ENCODE peak calls at places on chromosome 16, in nine cellular contexts. U is BJ; W is cardiac muscle cell; Z is esophagus squamous epithelium; N is uterus; M is progenitor cell of endocrine pancreas; A is glutamatergic neuron; D is activated CD8-positive, alpha-beta T cell treated with anti-CD3 and anti-CD28 coated beads for 36 hours; F is LNCaP clone FGC. G is an unnamed sample.
A peak's percentile ranks its signal among the peaks of the same experiment; 100 is the strongest.

GRCh38 chr16:80384862-80385261 is 155.9 kb upstream of the DYNLRB2 start:
- DNase-seq in D (no peak), U (no peak), N (no peak), Z (no peak), M (no peak), W (no peak), A (no peak), F (no peak), G (no peak)

GRCh38 chr16:89052824-89053724 is 40.6 kb upstream of the ACSF3 start:
- DNase-seq in N (no peak), M (no peak), A (no peak), U (no peak), Z (no peak), W (no peak), D (no peak), F (peak; percentile 47), G (no peak)

GRCh38 chr16:2842340-2843000 is 12.4 kb downstream of the ZG16B start:
- DNase-seq in Z (no peak), F (no peak), M (no peak), W (peak; percentile 54), N (no peak), D (peak; percentile 89), A (no peak), U (no peak), G (peak; percentile 59)

GRCh38 chr16:728890-729744 is 2.2 kb downstream of the HAGHL start:
- DNase-seq in D (no peak), N (no peak), W (no peak), F (no peak), M (no peak), Z (no peak), A (no peak), U (no peak), G (no peak)

GRCh38 chr16:84478172-84478948 is 26.1 kb downstream of the MEAK7 start:
- DNase-seq in D (no peak), Z (no peak), N (no peak), W (peak; percentile 15), M (no peak), F (no peak), U (peak; percentile 60), A (no peak), G (no peak)

GRCh38 chr16:77775911-77776909 is 12.2 kb upstream of the VAT1L start:
- DNase-seq in A (no peak), U (no peak), D (no peak), F (no peak), M (no peak), N (no peak), Z (no peak), W (no peak), G (no peak)

GRCh38 chr16:75250089-75250808 is 1.2 kb downstream of the BCAR1 start:
- DNase-seq in A (no peak), Z (no peak), M (no peak), D (no peak), N (peak; percentile 24), U (no peak), F (no peak), W (no peak), G (peak; percentile 30)

GRCh38 chr16:70681382-70682238 is 4.2 kb downstream of the MTSS2 start:
- DNase-seq in N (no peak), D (no peak), F (no peak), A (peak; percentile 14), U (no peak), Z (no peak), M (no peak), W (no peak), G (no peak)

GRCh38 chr16:31700200-31700529 is 172.5 kb downstream of the AHSP start:
- DNase-seq in F (no peak), Z (no peak), D (no peak), M (no peak), A (no peak), U (no peak), W (no peak), N (no peak), G (no peak)

GRCh38 chr16:73878616-73879015 is 418.0 kb upstream of the PSMD7 start:
- DNase-seq in M (no peak), A (no peak), N (no peak), Z (no peak), U (peak; percentile 32), W (peak; percentile 82), F (peak; percentile 51), D (no peak), G (peak; percentile 7)

GRCh38 chr16:20001856-20002707 is 71.6 kb downstream of the GPR139 start:
- DNase-seq in A (peak; percentile 19), F (no peak), W (no peak), M (no peak), D (no peak), Z (no peak), N (no peak), U (no peak), G (no peak)

GRCh38 chr16:74186589-74186988 is 110.0 kb upstream of the PSMD7 start:
- DNase-seq in W (peak; percentile 29), M (no peak), U (peak; percentile 2), Z (no peak), F (no peak), D (no peak), A (no peak), N (no peak), G (no peak)

GRCh38 chr16:57608462-57609113 is 19.8 kb upstream of the ADGRG1 start:
- DNase-seq in U (no peak), Z (no peak), A (no peak), N (no peak), M (no peak), D (peak; percentile 1), F (no peak), W (no peak), G (no peak)

GRCh38 chr16:57610611-57611010 is 17.8 kb upstream of the ADGRG1 start:
- DNase-seq in F (no peak), U (no peak), M (no peak), D (no peak), A (no peak), W (no peak), N (no peak), Z (no peak), G (no peak)

GRCh38 chr16:57607676-57608461 is 20.6 kb upstream of the ADGRG1 start:
- DNase-seq in W (no peak), U (no peak), A (no peak), Z (no peak), M (no peak), D (peak; percentile 1), F (no peak), N (no peak), G (no peak)

GRCh38 chr16:57611184-57611583 is 17.2 kb upstream of the ADGRG1 start:
- DNase-seq in Z (no peak), A (no peak), D (no peak), W (peak; percentile 31), N (no peak), M (no peak), F (no peak), U (no peak), G (no peak)

GRCh38 chr16:57609541-57610401 is 18.7 kb upstream of the ADGRG1 start:
- DNase-seq in M (no peak), N (no peak), Z (no peak), W (peak; percentile 59), U (no peak), D (peak; percentile 95), F (no peak), A (no peak), G (no peak)
- TF ChIP-seq CTCF in M (no peak), N (no peak), Z (no peak), W (peak; percentile 28), U (no peak), D (no peak), F (no peak), A (no peak), G (no peak)

GRCh38 chr16:4693296-4693955 is at the start of gene NUDT16L1:
- DNase-seq in D (peak; percentile 97), N (peak; percentile 93), Z (peak; percentile 86), U (peak; percentile 70), A (peak; percentile 98), F (peak; percentile 81), M (peak; percentile 96), W (peak; percentile 97), G (peak; percentile 96)
- TF ChIP-seq CTCF in D (no peak), N (peak; percentile 39), Z (peak; percentile 34), U (no peak), A (no peak), F (no peak), M (peak; percentile 35), W (peak; percentile 3), G (no peak)

DNA sequence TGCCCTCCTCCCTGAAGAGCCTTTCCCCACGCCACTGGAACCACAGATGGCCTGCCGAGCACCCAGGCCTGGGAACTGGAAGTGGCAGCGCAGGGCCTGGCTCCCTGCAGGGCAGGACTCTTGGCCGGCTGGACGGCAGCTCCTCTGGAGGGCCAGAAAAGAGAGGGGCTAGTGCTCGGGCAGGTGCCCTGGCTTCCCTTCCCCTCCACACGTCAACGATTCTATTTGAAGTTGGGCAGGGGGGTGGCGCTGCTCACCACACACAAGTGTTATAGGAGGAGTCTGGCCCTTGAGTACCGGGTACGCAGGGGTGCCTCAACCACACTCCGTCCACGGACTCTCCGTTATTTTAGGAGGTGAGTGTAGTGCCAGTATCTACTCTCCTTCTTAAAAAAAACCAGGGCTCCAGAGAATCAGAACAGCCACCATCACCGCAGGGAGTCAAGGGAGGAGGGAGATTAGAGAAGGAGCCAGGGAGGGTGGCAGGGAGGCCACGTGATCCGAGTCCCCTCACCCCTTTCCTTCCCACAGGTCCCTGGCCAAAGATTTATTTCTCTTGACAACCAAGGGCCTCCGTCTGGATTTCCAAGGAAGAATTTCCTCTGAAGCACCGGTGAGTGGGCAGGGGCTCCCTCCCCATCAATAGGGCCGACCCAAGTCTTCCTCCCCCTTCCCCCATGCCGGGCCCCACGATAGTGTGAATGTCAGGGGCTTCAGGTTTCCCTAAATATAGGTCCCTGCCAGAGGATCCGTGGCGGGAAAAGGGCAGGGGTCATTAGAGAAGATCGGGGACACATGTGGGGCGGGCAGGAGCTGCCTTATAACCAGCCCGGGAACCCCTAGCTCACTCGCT is 1.4 kb upstream of the ALDOA start:
- DNase-seq in N (peak; percentile 84), A (no peak), F (no peak), Z (no peak), M (no peak), W (no peak), U (no peak), D (peak; percentile 87), G (peak; percentile 61)
- TF ChIP-seq CTCF in N (peak; percentile 53), A (no peak), F (peak; percentile 41), Z (no peak), M (no peak), W (peak; percentile 19), U (peak; percentile 15), D (no peak), G (no peak)

GRCh38 chr16:28984091-28984490 is 761 bp upstream of the LAT start:
- DNase-seq in M (no peak), U (no peak), A (no peak), N (no peak), W (no peak), F (no peak), D (no peak), Z (no peak), G (no peak)

GRCh38 chr16:28982418-28982817 is 2.4 kb upstream of the LAT start:
- DNase-seq in U (no peak), A (no peak), N (no peak), W (no peak), D (no peak), M (no peak), F (no peak), Z (no peak), G (no peak)

GRCh38 chr16:28982949-28983348 is 1.9 kb upstream of the LAT start:
- DNase-seq in A (no peak), U (no peak), F (no peak), Z (no peak), D (no peak), M (no peak), W (no peak), N (no peak), G (no peak)

GRCh38 chr16:28984619-28985135 is at the start of gene LAT:
- DNase-seq in Z (no peak), F (no peak), N (no peak), U (no peak), D (peak; percentile 84), W (no peak), M (no peak), A (no peak), G (no peak)

GRCh38 chr16:28983644-28984043 is 1.2 kb upstream of the LAT start:
- DNase-seq in D (no peak), F (no peak), W (no peak), Z (no peak), A (no peak), M (no peak), U (no peak), N (no peak), G (no peak)
- TF ChIP-seq CTCF in D (no peak), F (no peak), W (no peak), Z (no peak), A (no peak), M (no peak), U (no peak), N (no peak), G (no peak)

G was measured in nephron progenitor cell.